ENCODE peak calls at places on chromosomes 1 and 21, in nine cellular contexts. T is GM06990, J is WTC11, L is cardiac fibroblast, H is A549, E is colonic mucosa, Q is neural progenitor cell, B is upper lobe of left lung, M is mammary epithelial cell. I is an unnamed sample.

GRCh38 chr1:221923921-221924598 is 182.2 kb upstream of the DUSP10 start:
- DNase-seq in T (no peak), J (no peak), L (no peak), H (no peak), E (no peak), Q (no peak), B (no peak), M (no peak), I (no peak)

GRCh38 chr1:198776602-198777029 is 137.8 kb downstream of the PTPRC start:
- DNase-seq in T (no peak), J (no peak), L (peak; percentile 90), H (no peak), E (no peak), Q (no peak), B (no peak), M (peak; percentile 98), I (no peak)

GRCh38 chr1:246351726-246352125 is 155.4 kb downstream of the SMYD3 start:
- DNase-seq in T (no peak), J (no peak), L (no peak), H (no peak), E (no peak), Q (no peak), B (no peak), M (no peak), I (no peak)

GRCh38 chr1:51969038-51969705 is 21.3 kb downstream of the RAB3B start:
- DNase-seq in T (no peak), J (no peak), L (peak; percentile 65), H (peak; percentile 66), E (no peak), Q (no peak), B (no peak), M (no peak), I (no peak)

GRCh38 chr1:67607286-67607685 is 77.7 kb upstream of the GADD45A start:
- DNase-seq in T (no peak), J (no peak), L (no peak), H (no peak), E (no peak), Q (no peak), B (no peak), M (no peak), I (no peak)

GRCh38 chr1:13860023-13860422 is 160.0 kb downstream of the PRDM2 start:
- DNase-seq in T (no peak), J (no peak), L (no peak), H (no peak), E (peak; percentile 33), Q (no peak), B (no peak), M (no peak), I (no peak)

GRCh38 chr1:158145173-158145719 is 35.4 kb upstream of the CD1D start:
- DNase-seq in T (no peak), J (no peak), L (peak; percentile 95), H (no peak), E (no peak), Q (no peak), B (no peak), M (peak; percentile 87), I (no peak)

GRCh38 chr1:67855944-67856343 is 22.7 kb upstream of the GNG12 start:
- DNase-seq in T (no peak), J (no peak), L (peak; percentile 45), H (no peak), E (no peak), Q (no peak), B (no peak), M (no peak), I (no peak)

GRCh38 chr21:40466893-40467483 is 380.0 kb downstream of the DSCAM start:
- DNase-seq in T (no peak), J (no peak), L (peak; percentile 1), H (no peak), E (no peak), Q (peak; percentile 33), B (no peak), M (peak; percentile 8), I (no peak)

GRCh38 chr1:48688102-48688760 is 88.5 kb downstream of the BEND5 start:
- DNase-seq in T (no peak), J (no peak), L (no peak), H (peak; percentile 10), E (no peak), Q (peak; percentile 28), B (no peak), M (no peak), I (no peak)

GRCh38 chr21:37587635-37588177 is 221.1 kb downstream of the DYRK1A start:
- DNase-seq in T (no peak), J (no peak), L (no peak), H (no peak), E (no peak), Q (no peak), B (no peak), M (no peak), I (no peak)

GRCh38 chr1:150159550-150159949 is 9.8 kb downstream of the PLEKHO1 start:
- DNase-seq in T (no peak), J (no peak), L (no peak), H (no peak), E (no peak), Q (no peak), B (no peak), M (no peak), I (no peak)

GRCh38 chr1:85282424-85282823 is 6.0 kb upstream of the BCL10 start:
- DNase-seq in T (no peak), J (peak; percentile 38), L (no peak), H (peak; percentile 43), E (no peak), Q (peak; percentile 38), B (no peak), M (no peak), I (no peak)
- TF ChIP-seq CTCF in T (no peak), J (peak; percentile 19), L (no peak), H (no peak), E (no peak), Q (peak; percentile 38), B (no peak), M (peak; percentile 21), I (no peak)

DNA sequence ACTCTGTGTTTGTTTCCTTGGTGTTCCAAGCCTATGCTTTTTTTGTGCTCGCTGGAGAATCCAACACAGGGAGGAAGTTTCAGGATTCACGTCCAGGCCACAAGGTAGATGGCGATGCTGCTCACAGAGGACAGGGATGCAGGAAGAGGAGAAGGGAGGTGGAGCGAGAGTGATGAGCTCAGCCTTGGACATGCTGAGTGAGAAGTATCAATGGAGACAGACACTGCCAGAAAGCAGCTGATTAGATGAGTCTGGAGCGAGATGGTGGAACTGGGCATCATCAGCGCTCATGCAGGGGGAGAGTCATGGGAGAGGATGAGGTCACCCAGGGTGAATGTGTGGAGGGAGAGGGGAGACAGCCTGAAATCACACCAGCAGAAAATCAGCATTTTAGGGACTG is 110.0 kb downstream of the GLUL start:
- DNase-seq in T (no peak), J (no peak), L (no peak), H (no peak), E (no peak), Q (no peak), B (no peak), M (no peak), I (no peak)
- TF ChIP-seq CTCF in T (no peak), J (no peak), L (no peak), H (no peak), E (no peak), Q (no peak), B (no peak), M (no peak), I (no peak)

DNA sequence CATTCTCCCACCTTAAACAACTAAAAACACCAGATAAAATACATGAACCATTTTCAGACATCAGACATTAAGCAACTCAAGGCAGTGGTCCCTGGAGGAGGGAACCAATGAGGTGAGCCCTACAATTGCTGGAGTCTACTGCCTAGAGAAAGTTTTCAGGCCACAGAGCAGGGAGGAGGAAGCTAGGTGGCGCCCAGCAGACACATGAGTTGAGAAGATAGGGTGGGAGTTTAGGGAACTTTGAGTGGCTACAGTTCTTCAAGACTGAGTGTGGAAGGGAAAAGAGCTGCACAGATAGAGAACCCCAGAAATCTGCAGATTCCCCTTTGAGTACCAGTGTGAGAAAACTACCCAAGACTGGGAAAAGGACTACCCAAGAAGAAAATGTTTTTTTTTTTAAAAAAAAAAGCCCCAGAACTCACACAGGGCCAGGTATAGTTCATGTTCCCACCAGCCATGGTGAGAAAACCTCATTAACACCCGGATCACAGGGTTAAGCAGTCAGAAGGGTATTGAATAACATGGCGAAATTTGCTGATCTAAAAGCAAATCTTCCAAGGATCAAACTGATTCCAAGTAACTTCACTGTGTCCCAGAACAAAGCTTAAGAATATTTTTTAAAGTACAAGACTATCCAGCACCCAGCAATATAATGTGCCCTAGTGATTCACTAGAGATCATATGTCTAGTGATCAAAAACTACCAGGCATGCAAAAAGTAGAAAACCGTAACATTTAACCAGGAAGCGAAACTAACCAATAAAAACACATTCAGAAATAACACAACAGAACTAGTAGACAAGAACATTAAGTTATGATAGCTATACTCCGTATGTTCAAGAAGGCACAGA is 12.0 kb downstream of the ALDH9A1 start:
- DNase-seq in T (no peak), J (peak; percentile 26), L (no peak), H (no peak), E (no peak), Q (peak; percentile 27), B (no peak), M (no peak), I (no peak)
- TF ChIP-seq CTCF in T (peak; percentile 44), J (no peak), L (no peak), H (no peak), E (no peak), Q (peak; percentile 31), B (no peak), M (peak; percentile 13), I (peak; percentile 11)

GRCh38 chr1:21511579-21512522 is 2.6 kb downstream of the ALPL start:
- DNase-seq in T (no peak), J (no peak), L (peak; percentile 97), H (no peak), E (no peak), Q (no peak), B (no peak), M (peak; percentile 55), I (no peak)

GRCh38 chr1:21508580-21509350 is 458 bp upstream of the ALPL start:
- DNase-seq in T (peak; percentile 37), J (peak; percentile 92), L (peak; percentile 55), H (peak; percentile 62), E (peak; percentile 63), Q (peak; percentile 97), B (peak; percentile 96), M (peak; percentile 21), I (peak; percentile 49)

GRCh38 chr1:21510113-21510493 is 880 bp downstream of the ALPL start:
- DNase-seq in T (no peak), J (peak; percentile 64), L (no peak), H (no peak), E (no peak), Q (peak; percentile 93), B (no peak), M (no peak), I (no peak)

GRCh38 chr1:21509351-21510112 is at the start of gene ALPL:
- DNase-seq in T (no peak), J (peak; percentile 50), L (no peak), H (no peak), E (no peak), Q (peak; percentile 76), B (no peak), M (no peak), I (no peak)

DNA sequence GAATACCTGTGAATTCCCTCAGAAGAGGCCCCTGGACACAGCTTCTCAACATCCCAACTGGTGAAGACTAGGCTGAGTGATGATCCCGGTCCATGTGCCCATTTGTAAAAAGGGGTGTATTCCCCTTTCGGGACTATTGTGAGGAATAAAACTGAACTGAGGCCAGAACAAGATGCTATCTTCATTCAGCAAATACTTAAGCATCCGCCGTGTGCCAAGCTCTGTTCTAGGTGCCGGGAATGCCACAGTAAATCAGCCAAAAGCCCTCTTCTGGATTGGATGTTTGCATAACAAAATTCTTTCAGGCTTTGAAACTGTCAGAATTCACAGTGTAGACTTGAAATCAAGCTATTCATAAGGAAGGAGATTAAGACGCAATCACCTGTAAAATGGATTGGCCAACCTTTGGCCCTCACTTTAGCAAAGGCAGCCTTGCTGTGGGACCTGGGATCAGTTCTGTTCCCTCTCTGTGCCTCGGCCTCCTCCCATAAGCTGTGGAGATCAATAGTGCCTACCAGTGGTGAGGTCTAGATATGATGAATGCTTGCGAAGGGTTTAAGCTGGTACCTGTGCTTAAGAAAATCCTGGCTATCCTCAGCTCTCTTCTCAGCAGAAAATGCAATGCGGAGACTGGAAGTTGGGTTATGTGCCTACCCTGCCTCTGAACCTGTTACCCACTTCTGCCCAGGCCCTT is 1.8 kb downstream of the ALPL start:
- DNase-seq in T (no peak), J (no peak), L (peak; percentile 48), H (no peak), E (no peak), Q (no peak), B (no peak), M (no peak), I (no peak)
- TF ChIP-seq CTCF in T (peak; percentile 14), J (no peak), L (no peak), H (no peak), E (no peak), Q (peak; percentile 18), B (no peak), M (no peak), I (no peak)